ENCODE peak calls at places on chromosomes 12 and 14, in six cellular contexts. V, W, L, Q, U and N are unnamed samples.

GRCh38 chr14:101953151-101953550 is 11.2 kb upstream of the DYNC1H1 start:
- DNase-seq in V (no peak), W (no peak), L (peak), Q (no peak), U (no peak), N (no peak)

GRCh38 chr14:96399405-96399804 is 7.5 kb downstream of the AK7 start:
- DNase-seq in Q (no peak), L (no peak), U (no peak), V (no peak), W (no peak), N (no peak)

GRCh38 chr14:33793711-33794110 is 157.2 kb downstream of the EGLN3 start:
- DNase-seq in W (no peak), L (no peak), U (no peak), Q (no peak), V (no peak), N (no peak)

GRCh38 chr14:81330619-81331122 is 69.5 kb downstream of the STON2 start:
- DNase-seq in L (no peak), Q (no peak), W (no peak), V (no peak), U (no peak), N (no peak)

GRCh38 chr14:105888784-105889665 is 362.6 kb downstream of the TMEM121 start:
- DNase-seq in Q (peak), V (no peak), U (no peak), L (peak), W (no peak), N (no peak)

GRCh38 chr12:8709124-8709830 is 11.5 kb downstream of the RIMKLB start:
- DNase-seq in U (no peak), L (no peak), V (peak), Q (no peak), W (no peak), N (no peak)

GRCh38 chr12:65740873-65741600 is 83.2 kb upstream of the HMGA2 start:
- DNase-seq in Q (peak), W (peak), L (peak), U (no peak), V (peak), N (peak)

GRCh38 chr12:15590180-15590826 is 198.9 kb downstream of the EPS8 start:
- DNase-seq in L (peak), U (peak), Q (peak), W (peak), V (peak), N (peak)

GRCh38 chr12:113850309-113851056 is 115.6 kb downstream of the RBM19 start:
- DNase-seq in Q (peak), L (peak), U (no peak), V (no peak), W (no peak), N (no peak)

GRCh38 chr14:104742586-104743455 is 10.1 kb upstream of the SIVA1 start:
- DNase-seq in V (no peak), L (no peak), U (no peak), Q (peak), W (no peak), N (no peak)

GRCh38 chr12:122452701-122453285 is 30.3 kb upstream of the CLIP1 start:
- DNase-seq in V (no peak), Q (no peak), U (no peak), L (peak), W (no peak), N (no peak)

GRCh38 chr12:91111366-91112321 is at the start of gene LUM:
- DNase-seq in Q (peak), L (no peak), W (peak), U (no peak), V (peak), N (no peak)

GRCh38 chr14:20499881-20500280 is 5.5 kb upstream of the RNASE10 start:
- DNase-seq in V (no peak), W (no peak), L (no peak), U (no peak), Q (no peak), N (no peak)

GRCh38 chr14:85529803-85530574 is at the start of gene FLRT2:
- DNase-seq in L (peak), V (peak), U (no peak), Q (peak), W (peak), N (no peak)

GRCh38 chr12:117091758-117092510 is 7.3 kb downstream of the TESC start:
- DNase-seq in Q (no peak), W (no peak), L (no peak), U (no peak), V (no peak), N (no peak)

GRCh38 chr14:75401356-75401755 is 26.5 kb upstream of the JDP2 start:
- DNase-seq in W (peak), L (no peak), Q (peak), V (peak), U (no peak), N (no peak)

GRCh38 chr12:132653567-132654290 is 33.4 kb downstream of the POLE start:
- DNase-seq in U (no peak), Q (no peak), L (no peak), W (no peak), V (no peak), N (no peak)

GRCh38 chr14:101553393-101553792 is 7.9 kb upstream of the DIO3 start:
- DNase-seq in V (no peak), W (no peak), Q (no peak), L (no peak), U (no peak), N (no peak)

GRCh38 chr14:59771577-59771976 is 99.0 kb downstream of the RTN1 start:
- DNase-seq in W (no peak), Q (no peak), V (peak), L (no peak), U (no peak), N (peak)

GRCh38 chr14:82915381-82915780 is 1381.7 kb upstream of the SEL1L start:
- DNase-seq in W (no peak), U (no peak), L (no peak), Q (no peak), V (no peak), N (no peak)

GRCh38 chr12:89126712-89127111 is 225.6 kb downstream of the DUSP6 start:
- DNase-seq in Q (no peak), U (no peak), L (no peak), V (peak), W (no peak), N (no peak)

GRCh38 chr14:52694761-52695480 is 437 bp downstream of the ERO1A start:
- DNase-seq in L (peak), V (peak), W (peak), Q (no peak), U (peak), N (peak)

GRCh38 chr12:76143343-76144252 is 59.1 kb upstream of the NAP1L1 start:
- DNase-seq in Q (no peak), L (no peak), U (no peak), W (no peak), V (no peak), N (no peak)

GRCh38 chr12:26122681-26123481 is 2.0 kb downstream of the BHLHE41 start:
- DNase-seq in V (peak), Q (peak), U (peak), L (peak), W (no peak), N (peak)

GRCh38 chr12:127388985-127389384 is 878.0 kb upstream of the TMEM132C start:
- DNase-seq in L (no peak), W (no peak), U (no peak), Q (no peak), V (peak), N (no peak)

GRCh38 chr12:120007272-120007671 is 18.2 kb downstream of the BICDL1 start:
- DNase-seq in Q (no peak), W (no peak), V (no peak), U (no peak), L (no peak), N (no peak)

GRCh38 chr14:53265025-53265424 is 111.9 kb upstream of the DDHD1 start:
- DNase-seq in U (no peak), Q (no peak), W (no peak), L (no peak), V (no peak), N (no peak)